ENCODE peak calls at places on chromosomes 5 and 9, in five cellular contexts. I, Q, F, R and C are unnamed samples.
A peak's percentile ranks its signal among the peaks of the same experiment; 100 is the strongest.

GRCh38 chr9:128243486-128244415 is 32.1 kb downstream of the GOLGA2 start:
- DNase-seq in I (no peak), Q (peak; percentile 76), F (no peak), R (no peak), C (no peak)

GRCh38 chr5:91906027-91906426 is 522.9 kb upstream of the ARRDC3 start:
- DNase-seq in I (no peak), Q (no peak), F (no peak), R (no peak), C (no peak)

GRCh38 chr9:98974994-98975712 is 31.4 kb downstream of the COL15A1 start:
- DNase-seq in I (peak; percentile 85), Q (peak; percentile 85), F (peak; percentile 68), R (peak; percentile 91), C (peak; percentile 86)

GRCh38 chr9:129398101-129398795 is 220.2 kb upstream of the IER5L start:
- DNase-seq in I (no peak), Q (no peak), F (no peak), R (no peak), C (no peak)

GRCh38 chr9:121107041-121107440 is 32.3 kb downstream of the CNTRL start:
- DNase-seq in I (no peak), Q (no peak), F (no peak), R (no peak), C (no peak)

GRCh38 chr5:99900302-99900811 is 634.8 kb upstream of the FAM174A start:
- DNase-seq in I (no peak), Q (peak; percentile 2), F (peak; percentile 9), R (no peak), C (no peak)

GRCh38 chr5:74877624-74878304 is 11.6 kb upstream of the FAM169A start:
- DNase-seq in I (no peak), Q (no peak), F (no peak), R (no peak), C (no peak)

GRCh38 chr9:16591092-16591491 is 279.4 kb downstream of the BNC2 start:
- DNase-seq in I (no peak), Q (no peak), F (no peak), R (no peak), C (no peak)

GRCh38 chr5:170774831-170775230 is 8.7 kb upstream of the GABRP start:
- DNase-seq in I (no peak), Q (no peak), F (no peak), R (no peak), C (no peak)
- TF ChIP-seq CTCF in I (no peak), Q (no peak), F (no peak), R (no peak), C (no peak)

GRCh38 chr5:147880461-147880860 is 1.9 kb downstream of the SCGB3A2 start:
- DNase-seq in I (no peak), Q (no peak), F (no peak), R (no peak), C (no peak)

GRCh38 chr5:147879784-147880183 is 1.3 kb downstream of the SCGB3A2 start:
- DNase-seq in I (no peak), Q (no peak), F (no peak), R (no peak), C (no peak)

GRCh38 chr5:147878066-147878748 is at the start of gene SCGB3A2:
- DNase-seq in I (no peak), Q (no peak), F (no peak), R (no peak), C (no peak)

GRCh38 chr5:147887026-147887627 is 8.6 kb downstream of the SCGB3A2 start:
- DNase-seq in I (no peak), Q (peak; percentile 2), F (peak; percentile 27), R (peak; percentile 4), C (no peak)

DNA sequence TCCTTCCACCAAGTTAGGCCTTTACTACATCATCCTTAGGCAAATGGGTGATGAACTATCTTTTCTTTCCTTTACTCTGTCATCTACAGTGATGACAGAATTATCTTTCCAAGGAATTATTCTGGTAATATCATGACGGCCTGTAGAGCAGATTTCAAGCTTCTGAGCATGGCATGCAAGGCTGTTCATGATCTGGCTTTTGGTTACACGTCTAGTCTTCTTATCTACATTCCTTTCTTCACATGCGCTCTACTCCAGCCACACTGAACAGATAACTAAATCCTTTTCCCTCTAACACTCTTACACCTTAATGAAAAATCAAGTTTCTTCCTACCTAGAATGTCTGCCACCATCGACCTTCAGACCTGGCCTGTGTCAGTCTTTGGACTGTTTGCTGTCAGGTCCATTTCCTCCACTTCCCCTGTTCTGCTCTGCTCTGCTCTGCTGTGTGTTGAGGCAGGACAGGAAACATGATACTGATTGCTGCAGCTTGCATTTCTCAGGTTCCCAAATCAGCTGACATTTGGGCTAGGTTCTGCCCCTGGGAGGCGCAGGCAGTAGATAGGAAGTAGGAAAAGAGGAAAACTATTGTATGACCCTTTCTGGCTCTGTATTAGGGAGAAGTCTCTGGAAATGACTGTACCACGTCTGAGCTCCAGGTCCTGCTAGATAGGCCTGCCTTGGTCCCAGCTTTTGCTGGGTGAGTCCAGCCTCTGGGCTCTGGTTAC is 4.2 kb downstream of the SCGB3A2 start:
- DNase-seq in I (no peak), Q (no peak), F (peak; percentile 15), R (no peak), C (no peak)
- TF ChIP-seq CTCF in I (no peak), Q (no peak), F (no peak), R (no peak), C (no peak)

DNA sequence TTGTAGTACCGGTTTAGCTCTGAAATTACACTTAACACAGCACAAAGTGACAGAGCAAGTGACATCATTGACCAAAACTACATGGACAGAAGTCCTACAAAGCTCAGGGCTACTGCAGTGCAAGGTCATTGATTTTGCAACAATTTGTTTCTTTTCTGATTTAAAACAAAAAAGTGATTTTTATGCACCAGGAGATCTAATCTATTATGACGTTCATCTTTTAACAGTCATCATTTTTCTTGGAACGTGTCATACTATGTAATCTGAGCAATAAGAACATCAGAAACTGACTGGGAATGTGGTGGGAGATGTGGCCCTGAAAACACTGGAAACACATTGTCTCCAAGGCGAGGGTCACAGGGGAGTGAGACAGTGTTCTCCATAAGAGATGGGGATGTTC is 17.4 kb upstream of the ZFAND5 start:
- DNase-seq in I (no peak), Q (peak; percentile 42), F (peak; percentile 66), R (no peak), C (no peak)
- TF ChIP-seq CTCF in I (no peak), Q (no peak), F (no peak), R (no peak), C (no peak)

DNA sequence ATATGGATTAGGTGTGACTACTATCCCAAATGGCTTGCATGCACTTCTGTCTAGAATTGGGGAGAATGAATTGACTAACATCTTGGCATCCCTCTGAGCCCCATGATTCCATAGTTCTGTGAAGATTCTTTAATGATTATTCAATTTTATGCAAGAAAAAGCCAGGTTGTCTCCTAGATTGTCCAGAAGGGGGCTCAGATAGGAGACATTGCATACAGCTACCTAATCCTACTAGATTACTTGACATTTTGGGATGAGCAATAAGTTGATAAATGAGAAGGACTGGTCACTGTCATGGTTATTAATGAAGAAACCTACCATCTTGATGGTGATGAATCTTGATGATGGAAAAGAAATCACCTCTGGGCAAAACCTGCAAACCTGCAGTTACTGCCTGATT is 117.0 kb downstream of the CARTPT start:
- DNase-seq in I (no peak), Q (peak; percentile 58), F (peak; percentile 21), R (no peak), C (no peak)
- TF ChIP-seq CTCF in I (no peak), Q (peak; percentile 29), F (peak; percentile 54), R (peak; percentile 58), C (no peak)

GRCh38 chr5:156824800-156825199 is 25.3 kb upstream of the PPP1R2B start:
- DNase-seq in I (no peak), Q (peak; percentile 31), F (no peak), R (no peak), C (no peak)
- TF ChIP-seq CTCF in I (no peak), Q (peak; percentile 60), F (no peak), R (peak; percentile 66), C (peak; percentile 44)